ENCODE peak calls at places on chromosomes 13 and 19, in seven cellular contexts. C is PC-3; O is glutamatergic neuron; K is WTC11; V is CD8-positive, alpha-beta T cell; T is activated B cell treated with CpG ODN at 0.5 μM for 24 hours; P is IMR-90. M is an unnamed sample.

GRCh38 chr19:38705197-38706019 is 38.9 kb downstream of the CAPN12 start:
- DNase-seq in P (no peak), C (no peak), T (no peak), O (no peak), V (no peak), K (no peak), M (no peak)

GRCh38 chr13:30796132-30796832 is 60.9 kb downstream of the ALOX5AP start:
- DNase-seq in C (peak; percentile 83), P (peak; percentile 62), T (no peak), O (no peak), V (no peak), K (no peak), M (peak; percentile 45)

GRCh38 chr13:51153527-51153926 is 42.5 kb upstream of the C13orf42 start:
- DNase-seq in K (no peak), P (no peak), O (no peak), V (no peak), T (no peak), C (no peak), M (no peak)

GRCh38 chr13:114108894-114109293 is 23.5 kb downstream of the RASA3 start:
- DNase-seq in P (no peak), K (peak; percentile 5), C (no peak), T (no peak), V (no peak), O (no peak), M (no peak)

GRCh38 chr19:58088521-58089052 is 9.4 kb downstream of the ZSCAN18 start:
- DNase-seq in K (no peak), P (no peak), T (no peak), C (no peak), O (no peak), V (no peak), M (no peak)

GRCh38 chr13:110274687-110275086 is 32.3 kb downstream of the COL4A1 start:
- DNase-seq in K (no peak), V (no peak), C (peak; percentile 3), T (no peak), P (no peak), O (no peak), M (no peak)

GRCh38 chr13:33353210-33353609 is 67.7 kb upstream of the STARD13 start:
- DNase-seq in V (no peak), P (no peak), K (no peak), O (no peak), C (no peak), T (peak; percentile 17), M (no peak)

GRCh38 chr19:6519289-6519688 is 11.5 kb upstream of the TNFSF9 start:
- DNase-seq in C (peak; percentile 96), K (no peak), P (peak; percentile 61), T (no peak), V (no peak), O (no peak), M (no peak)

GRCh38 chr13:77489566-77490337 is 45.8 kb upstream of the SCEL start:
- DNase-seq in K (no peak), V (no peak), P (no peak), T (no peak), C (peak; percentile 0), O (no peak), M (no peak)

GRCh38 chr13:81779896-81780295 is 1439.0 kb upstream of the SPRY2 start:
- DNase-seq in P (no peak), K (no peak), V (no peak), O (no peak), C (peak; percentile 19), T (no peak), M (no peak)

GRCh38 chr19:2495130-2495641 is 19.3 kb downstream of the GADD45B start:
- DNase-seq in P (peak; percentile 40), V (peak; percentile 41), K (no peak), O (no peak), T (no peak), C (peak; percentile 71), M (peak; percentile 68)

GRCh38 chr13:40161008-40161694 is 505.3 kb downstream of the FOXO1 start:
- DNase-seq in K (no peak), T (no peak), P (no peak), O (no peak), V (no peak), C (no peak), M (no peak)

GRCh38 chr13:26300140-26300539 is 46.2 kb downstream of the CDK8 start:
- DNase-seq in T (no peak), O (no peak), P (peak; percentile 86), C (peak; percentile 60), V (no peak), K (no peak), M (no peak)

GRCh38 chr13:32548837-32549236 is 10.2 kb upstream of the N4BP2L2 start:
- DNase-seq in T (no peak), O (no peak), P (peak; percentile 41), V (no peak), K (no peak), C (no peak), M (no peak)

GRCh38 chr13:66835040-66835628 is 395.0 kb downstream of the PCDH9 start:
- DNase-seq in P (peak; percentile 18), C (no peak), K (peak; percentile 11), T (no peak), V (no peak), O (peak; percentile 74), M (peak; percentile 2)

GRCh38 chr13:109145631-109146030 is 516.2 kb downstream of the MYO16 start:
- DNase-seq in T (no peak), K (no peak), P (peak; percentile 72), C (peak; percentile 74), V (no peak), O (no peak), M (no peak)

DNA sequence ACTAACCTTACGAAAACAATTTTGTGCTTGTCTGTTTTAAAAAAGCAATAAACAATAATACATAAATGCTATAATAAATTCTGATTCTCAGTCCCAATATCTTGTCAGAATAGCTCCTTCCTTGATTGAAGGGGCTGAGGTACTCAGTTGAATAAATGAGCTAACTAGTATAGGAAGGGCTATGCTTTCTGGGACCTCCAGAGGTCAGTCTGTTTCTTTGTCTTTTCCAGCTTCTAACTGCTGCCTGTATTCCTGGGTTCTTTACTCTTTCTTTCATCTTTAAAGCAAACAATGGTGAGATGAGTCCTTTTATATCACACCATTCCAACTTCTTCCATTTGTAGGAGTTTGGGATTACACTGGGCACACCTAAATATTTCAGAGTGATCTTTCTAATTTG is 1297.0 kb upstream of the ATXN8OS start:
- DNase-seq in C (peak; percentile 6), T (no peak), K (no peak), P (no peak), V (no peak), O (no peak), M (no peak)
- TF ChIP-seq CTCF in C (peak; percentile 48), T (no peak), K (peak; percentile 13), P (no peak), V (no peak), O (no peak), M (no peak)

GRCh38 chr19:742540-743075 is 8.3 kb upstream of the MISP start:
- DNase-seq in K (no peak), P (no peak), V (no peak), O (no peak), T (no peak), C (no peak), M (no peak)

GRCh38 chr19:739998-740715 is 10.8 kb upstream of the MISP start:
- DNase-seq in P (no peak), V (no peak), K (no peak), C (no peak), T (no peak), O (no peak), M (no peak)

GRCh38 chr19:738509-739128 is 12.3 kb upstream of the MISP start:
- DNase-seq in C (no peak), T (no peak), V (no peak), K (no peak), O (no peak), P (no peak), M (no peak)

GRCh38 chr19:743168-743687 is 7.7 kb upstream of the MISP start:
- DNase-seq in V (no peak), K (peak; percentile 46), T (no peak), C (no peak), O (no peak), P (no peak), M (peak; percentile 74)

DNA sequence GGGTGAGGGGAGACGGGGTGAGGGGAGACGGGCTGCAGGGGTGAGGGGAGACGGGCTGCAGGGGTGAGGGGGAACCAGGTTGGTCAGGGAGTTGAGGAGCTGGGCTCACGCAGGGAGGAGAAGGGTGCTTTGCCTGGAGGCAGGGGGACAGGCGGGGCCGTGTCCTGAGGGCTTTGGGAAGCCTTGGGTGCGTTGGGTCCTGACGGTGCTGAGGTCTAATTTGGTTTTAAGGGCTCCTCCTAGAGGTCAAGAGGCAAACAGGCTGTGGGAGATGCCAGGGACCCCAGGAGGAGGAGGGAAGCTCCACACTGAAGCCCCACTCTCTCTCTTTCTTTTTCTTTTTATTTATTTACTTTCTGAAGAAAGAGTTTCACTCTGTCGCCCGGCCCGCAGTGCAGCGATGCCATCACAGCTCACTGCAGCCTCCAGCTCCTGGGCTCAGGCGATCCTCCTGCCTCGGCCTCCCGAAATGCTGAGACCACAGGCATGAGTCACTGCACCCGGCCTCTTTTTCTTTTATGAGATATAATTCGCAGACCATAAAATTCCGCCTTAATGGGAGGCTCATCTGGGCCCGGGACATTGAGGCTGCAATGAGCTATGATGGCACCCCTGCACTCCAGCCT is 9.3 kb upstream of the MISP start:
- DNase-seq in P (no peak), V (peak; percentile 27), T (no peak), O (no peak), C (peak; percentile 18), K (peak; percentile 68), M (no peak)
- TF ChIP-seq CTCF in P (no peak), V (no peak), T (no peak), O (no peak), C (peak; percentile 36), K (no peak), M (no peak)

DNA sequence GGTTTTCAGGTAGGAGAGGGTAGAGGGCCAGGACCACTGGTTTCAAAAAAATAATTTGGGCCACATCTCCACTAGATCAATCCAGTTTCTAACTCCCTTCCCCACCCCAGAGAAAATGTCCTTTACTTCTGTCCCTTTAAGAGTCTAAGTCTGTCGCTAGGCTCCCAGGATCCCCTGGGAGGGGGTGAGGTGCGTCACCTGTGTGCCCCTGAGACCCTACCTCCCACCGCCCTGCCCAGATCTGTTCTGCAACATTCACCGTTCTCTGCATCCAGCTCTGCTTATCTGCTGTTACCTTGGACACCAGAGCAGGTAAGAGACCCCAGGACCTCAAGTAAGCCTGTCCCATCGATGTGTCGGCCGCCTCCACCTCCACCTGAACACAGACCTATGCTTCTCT is at the start of gene GFY:
- DNase-seq in C (no peak), P (no peak), K (no peak), O (no peak), T (no peak), V (no peak), M (no peak)
- TF ChIP-seq CTCF in C (no peak), P (no peak), K (no peak), O (no peak), T (no peak), V (no peak), M (no peak)

DNA sequence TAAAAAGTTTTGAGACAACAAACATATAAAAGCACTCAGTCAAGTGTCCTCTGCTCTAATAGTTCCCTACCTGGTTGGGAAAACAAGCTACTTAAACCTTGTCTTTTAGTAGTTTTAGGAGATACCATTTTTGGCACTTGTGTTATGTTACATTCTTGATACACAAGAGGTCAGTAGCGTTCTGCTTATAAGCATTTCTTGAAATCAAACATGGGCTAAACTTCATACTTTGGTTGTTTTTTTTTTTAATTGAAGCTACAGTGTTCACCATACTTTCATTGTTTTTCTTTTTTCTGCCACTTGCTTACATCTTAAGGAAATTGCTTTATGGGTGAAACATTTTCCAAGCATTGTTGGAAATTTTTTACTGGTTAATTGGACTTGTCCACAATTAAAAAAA is 12.9 kb downstream of the NHLRC3 start:
- DNase-seq in C (peak; percentile 52), O (no peak), P (peak; percentile 50), T (no peak), K (no peak), V (no peak), M (no peak)
- TF ChIP-seq CTCF in C (peak; percentile 61), O (peak; percentile 20), P (peak; percentile 55), T (no peak), K (no peak), V (no peak), M (no peak)

GRCh38 chr19:41785653-41786052 is 10.7 kb upstream of the CEACAM3 start:
- DNase-seq in P (peak; percentile 65), C (peak; percentile 83), V (peak; percentile 71), T (peak; percentile 36), K (peak; percentile 73), O (peak; percentile 68), M (peak; percentile 84)
- TF ChIP-seq CTCF in P (peak; percentile 61), C (peak; percentile 76), V (peak; percentile 82), T (no peak), K (peak; percentile 76), O (peak; percentile 81), M (peak; percentile 93)